ENCODE peak calls at places on chromosomes 1 and 21, in ten cellular contexts. One of them, this sample, is unnamed. For H3K9me3, the result is how much of the 10 kb centered on the place peaks cover.

GRCh38 chr1:193519922-193520321 is 333.5 kb upstream of the B3GALT2 start:
- DNase-seq in CD4-positive, alpha-beta memory T cell: no peak
- DNase-seq in stomach: no peak
- DNase-seq in cardiac muscle cell: no peak
- DNase-seq in thoracic aorta: no peak
- DNase-seq in transverse colon: no peak
- DNase-seq in HCT116: no peak
- DNase-seq in lung: no peak
- DNase-seq in right cardiac atrium: no peak
- DNase-seq in neuronal stem cell: no peak
- DNase-seq in this sample: no peak

GRCh38 chr1:46605242-46605641 is 1.2 kb upstream of the MKNK1 start:
- DNase-seq in CD4-positive, alpha-beta memory T cell: peak
- DNase-seq in lung: no peak
- DNase-seq in right cardiac atrium: no peak
- DNase-seq in transverse colon: no peak
- DNase-seq in cardiac muscle cell: no peak
- DNase-seq in neuronal stem cell: no peak
- DNase-seq in HCT116: no peak
- DNase-seq in stomach: no peak
- DNase-seq in thoracic aorta: no peak
- DNase-seq in this sample: no peak

GRCh38 chr21:43925609-43926008 is 60.6 kb downstream of the AGPAT3 start:
- DNase-seq in lung: no peak
- DNase-seq in transverse colon: no peak
- DNase-seq in neuronal stem cell: no peak
- DNase-seq in stomach: no peak
- DNase-seq in HCT116: no peak
- DNase-seq in cardiac muscle cell: no peak
- DNase-seq in right cardiac atrium: peak
- DNase-seq in thoracic aorta: no peak
- DNase-seq in CD4-positive, alpha-beta memory T cell: no peak
- DNase-seq in this sample: no peak

GRCh38 chr1:167107456-167107855 is 13.6 kb downstream of the STYXL2 start:
- DNase-seq in CD4-positive, alpha-beta memory T cell: no peak
- DNase-seq in lung: no peak
- DNase-seq in transverse colon: no peak
- DNase-seq in right cardiac atrium: no peak
- DNase-seq in thoracic aorta: no peak
- DNase-seq in cardiac muscle cell: no peak
- DNase-seq in neuronal stem cell: no peak
- DNase-seq in HCT116: no peak
- DNase-seq in stomach: no peak
- DNase-seq in this sample: no peak

GRCh38 chr1:154276797-154277196 is 4.4 kb downstream of the HAX1 start:
- DNase-seq in thoracic aorta: no peak
- DNase-seq in transverse colon: no peak
- DNase-seq in CD4-positive, alpha-beta memory T cell: peak
- DNase-seq in cardiac muscle cell: no peak
- DNase-seq in neuronal stem cell: no peak
- DNase-seq in right cardiac atrium: no peak
- DNase-seq in HCT116: no peak
- DNase-seq in stomach: no peak
- DNase-seq in lung: no peak
- DNase-seq in this sample: no peak

GRCh38 chr1:111789666-111790316 is 34.1 kb downstream of the DDX20 start:
- DNase-seq in transverse colon: no peak
- DNase-seq in HCT116: no peak
- DNase-seq in neuronal stem cell: no peak
- DNase-seq in cardiac muscle cell: no peak
- DNase-seq in right cardiac atrium: no peak
- DNase-seq in CD4-positive, alpha-beta memory T cell: no peak
- DNase-seq in stomach: no peak
- DNase-seq in thoracic aorta: no peak
- DNase-seq in lung: peak
- DNase-seq in this sample: no peak

GRCh38 chr21:35984654-35985366 is 75.5 kb downstream of the SETD4 start:
- DNase-seq in HCT116: no peak
- DNase-seq in CD4-positive, alpha-beta memory T cell: no peak
- DNase-seq in cardiac muscle cell: no peak
- DNase-seq in neuronal stem cell: no peak
- DNase-seq in thoracic aorta: no peak
- DNase-seq in lung: no peak
- DNase-seq in transverse colon: no peak
- DNase-seq in right cardiac atrium: no peak
- DNase-seq in stomach: no peak
- DNase-seq in this sample: no peak

GRCh38 chr21:36027352-36027751 is 33.0 kb downstream of the SETD4 start:
- DNase-seq in CD4-positive, alpha-beta memory T cell: no peak
- DNase-seq in right cardiac atrium: no peak
- DNase-seq in cardiac muscle cell: peak
- DNase-seq in thoracic aorta: no peak
- DNase-seq in transverse colon: no peak
- DNase-seq in stomach: no peak
- DNase-seq in HCT116: no peak
- DNase-seq in neuronal stem cell: no peak
- DNase-seq in lung: no peak
- DNase-seq in this sample: no peak

GRCh38 chr1:199646761-199647160 is 380.7 kb upstream of the NR5A2 start:
- DNase-seq in cardiac muscle cell: no peak
- DNase-seq in transverse colon: no peak
- DNase-seq in right cardiac atrium: no peak
- DNase-seq in thoracic aorta: no peak
- DNase-seq in HCT116: no peak
- DNase-seq in lung: no peak
- DNase-seq in CD4-positive, alpha-beta memory T cell: no peak
- DNase-seq in stomach: no peak
- DNase-seq in neuronal stem cell: no peak
- DNase-seq in this sample: no peak

GRCh38 chr1:54794401-54795099 is 6.6 kb downstream of the TTC22 start:
- DNase-seq in CD4-positive, alpha-beta memory T cell: no peak
- DNase-seq in HCT116: no peak
- DNase-seq in thoracic aorta: no peak
- DNase-seq in right cardiac atrium: no peak
- DNase-seq in cardiac muscle cell: no peak
- DNase-seq in transverse colon: peak
- DNase-seq in stomach: peak
- DNase-seq in lung: no peak
- DNase-seq in neuronal stem cell: no peak
- DNase-seq in this sample: no peak

GRCh38 chr1:54161495-54162168 is 8.8 kb upstream of the CDCP2 start:
- DNase-seq in lung: no peak
- DNase-seq in stomach: no peak
- DNase-seq in thoracic aorta: no peak
- DNase-seq in neuronal stem cell: no peak
- DNase-seq in CD4-positive, alpha-beta memory T cell: no peak
- DNase-seq in transverse colon: no peak
- DNase-seq in cardiac muscle cell: no peak
- DNase-seq in right cardiac atrium: no peak
- DNase-seq in HCT116: no peak
- DNase-seq in this sample: no peak

GRCh38 chr1:155003766-155004351 is 1.3 kb downstream of the ZBTB7B start:
- DNase-seq in right cardiac atrium: peak
- DNase-seq in transverse colon: peak
- DNase-seq in cardiac muscle cell: peak
- DNase-seq in neuronal stem cell: no peak
- DNase-seq in stomach: peak
- DNase-seq in thoracic aorta: no peak
- DNase-seq in CD4-positive, alpha-beta memory T cell: no peak
- DNase-seq in HCT116: no peak
- DNase-seq in lung: peak
- DNase-seq in this sample: peak

GRCh38 chr1:2014726-2015382 is 4.3 kb upstream of the GABRD start:
- DNase-seq in HCT116: no peak
- DNase-seq in stomach: no peak
- DNase-seq in right cardiac atrium: no peak
- DNase-seq in thoracic aorta: no peak
- DNase-seq in lung: no peak
- DNase-seq in transverse colon: no peak
- DNase-seq in cardiac muscle cell: no peak
- DNase-seq in CD4-positive, alpha-beta memory T cell: no peak
- DNase-seq in neuronal stem cell: no peak
- DNase-seq in this sample: no peak

GRCh38 chr1:201540846-201541735 is 2.2 kb downstream of the NAV1 start:
- DNase-seq in stomach: no peak
- DNase-seq in right cardiac atrium: no peak
- DNase-seq in cardiac muscle cell: no peak
- DNase-seq in thoracic aorta: no peak
- DNase-seq in transverse colon: no peak
- DNase-seq in neuronal stem cell: no peak
- DNase-seq in HCT116: no peak
- DNase-seq in lung: no peak
- DNase-seq in CD4-positive, alpha-beta memory T cell: no peak
- DNase-seq in this sample: no peak

GRCh38 chr1:223747838-223748335 is 35.5 kb downstream of the CAPN2 start:
- DNase-seq in stomach: peak
- DNase-seq in thoracic aorta: no peak
- DNase-seq in transverse colon: peak
- DNase-seq in neuronal stem cell: no peak
- DNase-seq in cardiac muscle cell: no peak
- DNase-seq in HCT116: no peak
- DNase-seq in lung: peak
- DNase-seq in right cardiac atrium: peak
- DNase-seq in CD4-positive, alpha-beta memory T cell: no peak
- DNase-seq in this sample: no peak

DNA sequence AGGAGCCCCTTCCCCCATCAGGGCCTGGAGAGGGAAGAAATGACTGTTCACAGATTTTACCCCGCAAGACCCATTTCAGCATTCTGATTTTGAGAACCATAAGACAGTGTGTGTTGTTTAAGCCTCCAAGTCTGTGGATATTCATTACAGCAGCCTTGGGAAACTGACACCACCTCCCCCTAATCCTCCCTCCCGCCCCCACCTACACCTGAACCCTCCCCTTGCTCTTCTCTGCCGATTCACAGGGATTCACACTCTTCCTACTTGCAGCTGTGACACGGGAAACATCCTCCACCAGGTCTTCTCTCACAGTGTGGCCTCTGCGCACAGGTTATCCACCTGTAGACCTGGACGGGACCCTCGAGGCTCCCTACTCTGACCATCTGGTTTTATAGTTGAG is 50.1 kb downstream of the RIPK4 start:
- DNase-seq in stomach: no peak
- DNase-seq in transverse colon: no peak
- DNase-seq in thoracic aorta: no peak
- DNase-seq in cardiac muscle cell: no peak
- DNase-seq in CD4-positive, alpha-beta memory T cell: no peak
- DNase-seq in right cardiac atrium: no peak
- DNase-seq in HCT116: no peak
- DNase-seq in lung: no peak
- DNase-seq in neuronal stem cell: no peak
- DNase-seq in this sample: no peak
- H3K27ac ChIP-seq in stomach: no peak
- H3K27ac ChIP-seq in transverse colon: no peak
- H3K27ac ChIP-seq in thoracic aorta: no peak
- H3K27ac ChIP-seq in cardiac muscle cell: no peak
- H3K27ac ChIP-seq in CD4-positive, alpha-beta memory T cell: no peak
- H3K27ac ChIP-seq in right cardiac atrium: no peak
- H3K27ac ChIP-seq in HCT116: no peak
- H3K27ac ChIP-seq in lung: no peak
- H3K27ac ChIP-seq in neuronal stem cell: no peak
- H3K27ac ChIP-seq in this sample: no peak

DNA sequence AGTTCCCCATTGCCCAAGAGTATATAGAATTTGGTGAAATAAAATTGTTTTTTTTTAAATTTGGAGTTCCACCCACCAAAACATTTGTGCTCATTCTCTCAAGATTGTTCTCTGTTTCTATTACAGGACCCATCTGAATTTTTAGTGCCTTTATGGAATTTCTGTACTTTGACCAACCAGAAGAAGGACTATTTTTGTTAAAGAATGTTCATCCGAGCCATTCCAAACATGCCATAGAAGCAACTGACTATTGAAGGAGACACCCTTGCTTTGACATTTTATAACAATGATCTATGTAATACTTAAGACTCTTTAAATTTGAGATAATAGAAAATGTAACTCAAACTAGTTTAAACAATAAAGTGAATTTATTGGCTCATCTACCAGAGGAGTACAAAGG is 655.7 kb upstream of the ADAMTS5 start:
- DNase-seq in right cardiac atrium: no peak
- DNase-seq in lung: no peak
- DNase-seq in neuronal stem cell: no peak
- DNase-seq in cardiac muscle cell: no peak
- DNase-seq in HCT116: no peak
- DNase-seq in CD4-positive, alpha-beta memory T cell: no peak
- DNase-seq in thoracic aorta: no peak
- DNase-seq in transverse colon: no peak
- DNase-seq in stomach: no peak
- DNase-seq in this sample: no peak
- H3K9me3 ChIP-seq in right cardiac atrium: under half
- H3K9me3 ChIP-seq in lung: under half
- H3K9me3 ChIP-seq in neuronal stem cell: under half
- H3K9me3 ChIP-seq in cardiac muscle cell: under half
- H3K9me3 ChIP-seq in HCT116: under half
- H3K9me3 ChIP-seq in CD4-positive, alpha-beta memory T cell: under half
- H3K9me3 ChIP-seq in thoracic aorta: under half
- H3K9me3 ChIP-seq in transverse colon: under half
- H3K9me3 ChIP-seq in stomach: under half
- H3K9me3 ChIP-seq in this sample: under half

GRCh38 chr1:85585845-85586244 is 5.3 kb downstream of the CCN1 start:
- DNase-seq in HCT116: no peak
- DNase-seq in right cardiac atrium: no peak
- DNase-seq in neuronal stem cell: no peak
- DNase-seq in lung: no peak
- DNase-seq in transverse colon: no peak
- DNase-seq in CD4-positive, alpha-beta memory T cell: no peak
- DNase-seq in stomach: no peak
- DNase-seq in thoracic aorta: no peak
- DNase-seq in cardiac muscle cell: no peak
- DNase-seq in this sample: no peak
- H3K27ac ChIP-seq in HCT116: no peak
- H3K27ac ChIP-seq in right cardiac atrium: no peak
- H3K27ac ChIP-seq in neuronal stem cell: no peak
- H3K27ac ChIP-seq in lung: no peak
- H3K27ac ChIP-seq in transverse colon: no peak
- H3K27ac ChIP-seq in CD4-positive, alpha-beta memory T cell: no peak
- H3K27ac ChIP-seq in stomach: no peak
- H3K27ac ChIP-seq in thoracic aorta: no peak
- H3K27ac ChIP-seq in cardiac muscle cell: no peak
- H3K27ac ChIP-seq in this sample: no peak

DNA sequence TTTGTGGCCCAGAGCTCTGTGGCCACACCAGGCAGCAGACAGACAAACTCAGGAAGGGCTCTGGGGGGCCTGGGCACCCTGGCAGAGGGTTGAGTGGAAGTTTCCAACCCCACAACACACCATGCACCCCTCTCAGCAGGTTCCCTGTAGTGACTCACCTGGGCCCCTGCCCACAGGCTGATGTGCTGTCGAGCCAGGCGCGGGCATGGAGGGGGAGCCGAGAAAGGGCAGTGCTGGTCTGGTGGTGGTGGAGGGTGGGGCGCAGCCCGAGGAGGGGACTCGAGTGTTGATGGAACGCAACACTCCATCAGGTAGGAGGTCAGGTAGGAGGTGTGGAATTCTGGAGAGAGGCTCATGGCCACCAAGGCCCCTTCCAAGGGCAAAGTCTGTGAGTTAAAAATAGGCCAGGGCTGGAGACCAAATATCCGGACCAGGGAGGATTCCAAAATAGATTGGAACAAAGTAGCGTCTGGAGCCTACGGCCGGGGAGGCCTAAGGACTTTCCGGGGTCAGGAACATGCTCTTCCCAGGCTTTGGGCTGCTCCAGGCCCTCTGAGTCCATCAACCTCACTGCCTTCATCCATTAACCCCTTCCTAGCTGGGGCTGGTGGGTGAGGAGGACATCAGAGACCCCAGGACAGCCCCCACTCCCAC is 191.5 kb upstream of the AJAP1 start:
- DNase-seq in stomach: no peak
- DNase-seq in HCT116: no peak
- DNase-seq in thoracic aorta: no peak
- DNase-seq in lung: no peak
- DNase-seq in transverse colon: no peak
- DNase-seq in right cardiac atrium: no peak
- DNase-seq in neuronal stem cell: no peak
- DNase-seq in cardiac muscle cell: no peak
- DNase-seq in CD4-positive, alpha-beta memory T cell: no peak
- DNase-seq in this sample: no peak
- H3K9me3 ChIP-seq in stomach: under half
- H3K9me3 ChIP-seq in HCT116: under half
- H3K9me3 ChIP-seq in thoracic aorta: under half
- H3K9me3 ChIP-seq in lung: under half
- H3K9me3 ChIP-seq in transverse colon: under half
- H3K9me3 ChIP-seq in right cardiac atrium: under half
- H3K9me3 ChIP-seq in neuronal stem cell: under half
- H3K9me3 ChIP-seq in cardiac muscle cell: under half
- H3K9me3 ChIP-seq in CD4-positive, alpha-beta memory T cell: under half
- H3K9me3 ChIP-seq in this sample: under half

This sample was measured in psoas muscle.